ENCODE peak calls at places on chromosomes 4 and X, in ten cellular contexts. P is thyroid gland, M is sigmoid colon, I is A549, D is vagina, K is spleen, O is heart left ventricle, S is K562, T is body of pancreas, N is tibial nerve. L is an unnamed sample.

GRCh38 chrX:107935200-107935599 is 47.0 kb downstream of the TEX13B start:
- DNase-seq in P (no peak), M (no peak), I (no peak), D (no peak), K (no peak), O (peak), S (no peak), T (no peak), N (no peak), L (no peak)

GRCh38 chr4:41452484-41453225 is 85.3 kb upstream of the LIMCH1 start:
- DNase-seq in P (no peak), M (no peak), I (no peak), D (no peak), K (no peak), O (no peak), S (no peak), T (no peak), N (no peak), L (no peak)

GRCh38 chr4:166670341-166670740 is 564.0 kb downstream of the SPOCK3 start:
- DNase-seq in P (no peak), M (no peak), I (no peak), D (no peak), K (no peak), O (no peak), S (no peak), T (no peak), N (no peak), L (no peak)

GRCh38 chr4:168797176-168797575 is 212.9 kb downstream of the CBR4 start:
- DNase-seq in P (no peak), M (no peak), I (no peak), D (no peak), K (no peak), O (no peak), S (no peak), T (no peak), N (no peak), L (no peak)

GRCh38 chr4:73018595-73018994 is 50.9 kb downstream of the COX18 start:
- DNase-seq in P (no peak), M (no peak), I (no peak), D (no peak), K (no peak), O (no peak), S (no peak), T (no peak), N (no peak), L (no peak)

GRCh38 chr4:8286719-8287355 is 17.3 kb downstream of the HTRA3 start:
- DNase-seq in P (no peak), M (peak), I (no peak), D (no peak), K (peak), O (peak), S (no peak), T (no peak), N (no peak), L (no peak)

GRCh38 chr4:54229631-54230478 is 762 bp downstream of the PDGFRA start:
- DNase-seq in P (no peak), M (no peak), I (no peak), D (peak), K (no peak), O (no peak), S (no peak), T (no peak), N (no peak), L (no peak)

GRCh38 chr4:98092833-98093439 is 50.3 kb downstream of the STPG2 start:
- DNase-seq in P (no peak), M (no peak), I (no peak), D (no peak), K (no peak), O (no peak), S (peak), T (no peak), N (no peak), L (no peak)

GRCh38 chrX:97685753-97686152 is 802.0 kb downstream of the RPA4 start:
- DNase-seq in P (peak), M (no peak), I (peak), D (no peak), K (no peak), O (no peak), S (peak), T (no peak), N (no peak), L (no peak)

GRCh38 chrX:125295337-125295736 is 24.3 kb upstream of the TEX13C start:
- DNase-seq in P (no peak), M (no peak), I (no peak), D (no peak), K (no peak), O (no peak), S (no peak), T (no peak), N (no peak), L (no peak)

GRCh38 chr4:82499705-82500104 is 62.1 kb downstream of the TMEM150C start:
- DNase-seq in P (no peak), M (no peak), I (no peak), D (no peak), K (no peak), O (no peak), S (no peak), T (no peak), N (no peak), L (no peak)

GRCh38 chrX:121504148-121504547 is 456.7 kb downstream of the GLUD2 start:
- DNase-seq in P (no peak), M (no peak), I (no peak), D (no peak), K (no peak), O (no peak), S (no peak), T (no peak), N (no peak), L (no peak)

GRCh38 chr4:89753601-89754066 is 83.3 kb downstream of the SNCA start:
- DNase-seq in P (no peak), M (no peak), I (peak), D (no peak), K (no peak), O (no peak), S (no peak), T (no peak), N (no peak), L (no peak)

GRCh38 chr4:73676881-73677323 is 56.7 kb upstream of the RASSF6 start:
- DNase-seq in P (peak), M (no peak), I (peak), D (no peak), K (no peak), O (peak), S (no peak), T (peak), N (no peak), L (no peak)

GRCh38 chr4:146237092-146237491 is 22.8 kb downstream of the REELD1 start:
- DNase-seq in P (no peak), M (no peak), I (no peak), D (no peak), K (no peak), O (no peak), S (no peak), T (no peak), N (no peak), L (peak)

GRCh38 chrX:118216086-118216485 is 99.5 kb upstream of the KLHL13 start:
- DNase-seq in P (no peak), M (no peak), I (no peak), D (no peak), K (no peak), O (no peak), S (no peak), T (no peak), N (no peak), L (no peak)

GRCh38 chrX:30913556-30913955 is 24.5 kb upstream of the TAB3 start:
- DNase-seq in P (no peak), M (no peak), I (no peak), D (no peak), K (no peak), O (no peak), S (no peak), T (no peak), N (no peak), L (no peak)

GRCh38 chr4:118736867-118737266 is 51.7 kb downstream of the METTL14 start:
- DNase-seq in P (no peak), M (no peak), I (no peak), D (no peak), K (no peak), O (no peak), S (no peak), T (no peak), N (no peak), L (no peak)

GRCh38 chr4:109729563-109730293 is at the start of gene PLA2G12A:
- DNase-seq in P (peak), M (peak), I (peak), D (peak), K (peak), O (peak), S (peak), T (peak), N (peak), L (no peak)

GRCh38 chr4:146095091-146095690 is 80.3 kb upstream of the LSM6 start:
- DNase-seq in P (peak), M (no peak), I (peak), D (no peak), K (no peak), O (no peak), S (peak), T (peak), N (peak), L (no peak)

GRCh38 chr4:175531405-175532091 is 280.5 kb downstream of the GPM6A start:
- DNase-seq in P (no peak), M (no peak), I (peak), D (no peak), K (no peak), O (no peak), S (no peak), T (no peak), N (no peak), L (no peak)

GRCh38 chr4:28014469-28014868 is 1153.8 kb downstream of the STIM2 start:
- DNase-seq in P (no peak), M (no peak), I (no peak), D (peak), K (peak), O (no peak), S (no peak), T (no peak), N (no peak), L (no peak)

GRCh38 chrX:45850197-45850774 is 649.6 kb upstream of the DIPK2B start:
- DNase-seq in P (peak), M (no peak), I (no peak), D (no peak), K (no peak), O (no peak), S (no peak), T (no peak), N (no peak), L (no peak)

GRCh38 chr4:164446516-164446915 is 307.4 kb upstream of the SMIM31 start:
- DNase-seq in P (no peak), M (no peak), I (no peak), D (no peak), K (no peak), O (no peak), S (peak), T (no peak), N (no peak), L (no peak)

GRCh38 chrX:113305496-113305895 is 464.9 kb upstream of the AMOT start:
- DNase-seq in P (no peak), M (no peak), I (no peak), D (no peak), K (no peak), O (no peak), S (no peak), T (no peak), N (no peak), L (no peak)

GRCh38 chr4:8221476-8221875 is 22.4 kb downstream of the SH3TC1 start:
- DNase-seq in P (no peak), M (no peak), I (no peak), D (no peak), K (no peak), O (no peak), S (no peak), T (no peak), N (peak), L (no peak)

GRCh38 chr4:40576651-40577480 is 52.8 kb downstream of the RBM47 start:
- DNase-seq in P (peak), M (peak), I (peak), D (no peak), K (peak), O (peak), S (peak), T (peak), N (peak), L (peak)

DNA sequence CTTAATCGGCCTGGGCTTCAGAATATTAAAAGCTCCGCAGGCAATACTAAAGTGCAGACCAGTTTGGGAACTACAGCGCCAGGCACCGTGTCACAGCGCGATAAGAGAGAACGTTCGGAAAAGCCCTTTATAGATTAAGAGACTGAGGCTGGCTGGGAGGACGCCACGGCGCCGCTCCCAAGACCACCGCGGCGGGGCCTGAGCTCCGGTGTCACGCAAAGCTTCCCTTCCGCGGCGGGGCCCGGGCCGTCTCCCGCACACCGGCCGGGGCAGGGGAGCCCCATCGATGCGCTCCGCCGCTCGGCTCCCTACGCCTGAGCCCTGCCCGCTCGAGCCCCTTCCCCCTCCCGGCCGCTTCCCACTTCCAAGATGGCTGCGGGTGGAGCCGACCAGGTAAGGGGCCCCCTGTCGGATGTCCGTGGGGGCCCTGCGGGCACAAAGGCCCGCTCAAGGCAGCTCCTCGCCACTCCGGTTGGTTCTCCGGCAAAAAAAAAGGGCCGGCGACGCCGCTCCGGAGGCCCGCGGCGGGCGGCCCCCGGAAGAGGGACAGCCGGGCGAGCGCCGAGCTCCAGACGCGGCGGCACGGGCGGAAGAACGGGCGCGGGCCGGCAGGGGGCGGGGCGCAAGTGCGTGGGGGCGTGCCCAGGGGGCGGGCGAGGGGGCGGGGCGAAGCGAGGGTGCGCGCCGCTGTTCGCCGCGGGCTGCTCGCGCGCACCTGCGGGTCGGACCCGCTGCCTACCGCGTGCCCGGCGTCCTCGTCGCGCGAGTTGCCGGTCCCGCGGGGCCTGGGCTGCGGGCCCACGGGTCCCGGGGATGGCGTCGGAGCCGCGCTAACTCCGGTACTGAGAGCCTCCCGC is at the start of gene TBC1D14:
- DNase-seq in P (peak), M (peak), I (peak), D (no peak), K (peak), O (peak), S (peak), T (peak), N (peak), L (peak)
- TF ChIP-seq POLR2A in P (no peak), M (no peak), I (peak), D (no peak), K (peak), O (no peak), S (peak), T (peak), N (peak), L (peak)

GRCh38 chr4:125387770-125388169 is 73.0 kb downstream of the FAT4 start:
- DNase-seq in P (no peak), M (no peak), I (no peak), D (no peak), K (no peak), O (no peak), S (no peak), T (no peak), N (no peak), L (no peak)
- H3K27ac ChIP-seq in P (no peak), M (peak), I (no peak), D (no peak), K (no peak), O (peak), S (no peak), T (no peak), N (no peak), L (peak)

DNA sequence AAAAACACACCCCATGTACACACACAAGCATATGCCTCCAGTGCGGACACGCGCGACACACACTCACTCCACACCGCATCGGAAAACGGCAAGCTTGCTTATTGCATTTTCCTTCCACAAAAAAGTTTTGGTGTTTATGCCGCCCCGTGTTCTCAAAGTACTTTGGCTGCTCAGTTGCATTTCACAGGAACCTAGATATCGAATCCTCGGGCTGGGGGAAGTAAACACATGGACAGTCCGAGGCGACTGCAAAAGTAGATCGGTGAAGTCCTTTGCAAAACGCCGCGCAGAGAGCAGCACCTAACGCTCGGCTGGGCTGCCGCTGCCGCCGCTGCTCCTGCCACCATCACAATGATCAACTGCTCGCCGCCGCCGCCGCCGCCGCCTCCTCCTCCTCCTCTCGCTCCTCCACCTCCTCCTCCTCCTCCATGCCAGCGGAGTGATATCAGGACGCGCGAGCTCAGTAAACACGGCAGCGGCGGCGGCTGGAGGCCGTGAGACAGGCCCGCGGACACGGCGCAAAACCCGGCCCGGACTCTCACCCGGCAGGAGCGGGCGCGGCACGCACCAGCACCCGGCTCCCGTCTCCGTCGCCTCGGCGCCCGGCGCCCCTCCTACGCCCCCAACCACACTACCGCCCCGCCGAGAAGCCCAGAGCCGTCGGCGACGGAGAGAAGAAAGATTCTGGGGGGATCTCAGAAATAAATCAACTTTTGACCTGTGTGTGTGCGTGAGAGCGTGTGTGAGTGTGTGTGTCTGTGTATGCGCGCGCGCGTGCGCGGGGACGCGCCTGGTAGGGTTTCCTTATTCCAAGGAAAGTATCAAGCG is at the start of gene MAML3:
- DNase-seq in P (peak), M (peak), I (no peak), D (peak), K (peak), O (peak), S (peak), T (peak), N (peak), L (peak)
- TF ChIP-seq POLR2A in P (peak), M (peak), I (peak), D (peak), K (peak), O (no peak), S (peak), T (peak), N (peak), L (peak)

DNA sequence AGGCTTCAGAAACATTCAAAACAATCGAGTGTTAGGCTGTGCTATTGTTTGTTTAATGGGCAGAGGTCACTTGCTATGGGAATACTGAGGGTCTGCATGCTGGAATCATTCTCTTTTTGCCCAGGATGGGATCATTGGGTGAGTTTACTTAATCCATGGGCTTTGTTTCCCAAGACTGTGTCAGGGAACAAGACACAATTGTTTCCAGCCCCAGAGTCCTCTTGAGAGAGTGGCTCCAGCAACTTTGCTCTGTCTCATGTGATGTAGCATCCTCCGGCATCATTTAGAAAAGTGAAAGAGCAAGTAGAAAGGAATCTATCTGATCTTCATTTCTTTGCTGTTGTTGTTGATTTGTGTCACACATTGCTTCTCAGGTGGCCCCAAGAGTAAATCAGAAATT is 1.8 kb downstream of the TENM3 start:
- DNase-seq in P (no peak), M (no peak), I (no peak), D (no peak), K (no peak), O (no peak), S (no peak), T (no peak), N (no peak), L (peak)
- H3K27ac ChIP-seq in P (no peak), M (no peak), I (peak), D (no peak), K (no peak), O (no peak), S (no peak), T (no peak), N (no peak), L (no peak)

GRCh38 chr4:77157859-77158486 is 966 bp downstream of the CCNG2 start:
- DNase-seq in P (peak), M (peak), I (peak), D (peak), K (peak), O (peak), S (peak), T (peak), N (peak), L (peak)
- TF ChIP-seq POLR2A in P (no peak), M (no peak), I (no peak), D (peak), K (peak), O (no peak), S (no peak), T (peak), N (peak), L (peak)

GRCh38 chrX:103440621-103441020 is 64.3 kb downstream of the BEX3 start:
- DNase-seq in P (no peak), M (no peak), I (no peak), D (no peak), K (no peak), O (no peak), S (no peak), T (no peak), N (no peak), L (no peak)
- H3K27ac ChIP-seq in P (no peak), M (no peak), I (no peak), D (no peak), K (no peak), O (no peak), S (no peak), T (no peak), N (no peak), L (no peak)

GRCh38 chr4:138138774-138139173 is 103.4 kb downstream of the SLC7A11 start:
- DNase-seq in P (no peak), M (no peak), I (no peak), D (no peak), K (no peak), O (no peak), S (no peak), T (no peak), N (no peak), L (no peak)

GRCh38 chr4:138140879-138141278 is 101.3 kb downstream of the SLC7A11 start:
- DNase-seq in P (no peak), M (no peak), I (no peak), D (no peak), K (no peak), O (no peak), S (no peak), T (no peak), N (no peak), L (no peak)
- TF ChIP-seq POLR2A in P (no peak), M (no peak), I (no peak), D (no peak), K (no peak), O (no peak), S (no peak), T (no peak), N (no peak), L (no peak)

GRCh38 chr4:87624698-87625097 is 16.4 kb downstream of the DSPP start:
- DNase-seq in P (no peak), M (no peak), I (no peak), D (no peak), K (no peak), O (no peak), S (no peak), T (no peak), N (no peak), L (no peak)

GRCh38 chr4:87620086-87620485 is 11.8 kb downstream of the DSPP start:
- DNase-seq in P (no peak), M (no peak), I (no peak), D (no peak), K (no peak), O (no peak), S (no peak), T (no peak), N (no peak), L (no peak)

GRCh38 chr4:87620491-87620890 is 12.2 kb downstream of the DSPP start:
- DNase-seq in P (no peak), M (no peak), I (no peak), D (no peak), K (no peak), O (no peak), S (no peak), T (no peak), N (no peak), L (no peak)

DNA sequence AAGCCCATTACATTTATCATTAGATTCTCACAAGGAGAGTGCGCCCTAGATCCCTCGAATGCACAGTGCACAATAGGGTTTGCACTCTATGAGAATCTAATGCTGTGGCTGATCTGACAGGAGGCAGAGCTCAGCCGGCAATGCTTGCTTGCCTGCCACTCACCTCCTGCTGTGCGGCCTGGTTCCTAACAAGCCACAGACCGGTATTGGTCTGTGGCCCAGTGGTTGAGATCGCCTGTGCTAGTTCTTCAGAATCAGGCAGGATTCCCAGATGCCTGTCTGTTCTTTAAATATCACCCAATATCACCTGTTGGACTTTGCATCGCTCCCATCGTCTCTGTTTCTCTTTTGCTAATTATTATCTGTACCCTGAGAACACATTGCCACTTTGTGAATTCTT is 14.0 kb downstream of the DSPP start:
- DNase-seq in P (no peak), M (no peak), I (no peak), D (no peak), K (no peak), O (no peak), S (no peak), T (no peak), N (no peak), L (no peak)
- H3K27ac ChIP-seq in P (no peak), M (peak), I (no peak), D (no peak), K (no peak), O (peak), S (no peak), T (no peak), N (peak), L (peak)

GRCh38 chr4:3122081-3122563 is 47.6 kb downstream of the HTT start:
- DNase-seq in P (no peak), M (no peak), I (no peak), D (no peak), K (no peak), O (no peak), S (no peak), T (no peak), N (no peak), L (no peak)
- TF ChIP-seq POLR2A in P (no peak), M (no peak), I (no peak), D (no peak), K (no peak), O (no peak), S (no peak), T (no peak), N (no peak), L (no peak)